ENCODE peak calls at places on chromosomes 2 and 18, in eight cellular contexts. O, S, T, E, I, F, V and N are unnamed samples.

GRCh38 chr2:240351088-240351741 is 84.2 kb upstream of the GPC1 start:
- DNase-seq in S (no peak), V (no peak), T (no peak), I (no peak), F (no peak), E (no peak), O (no peak), N (peak)

GRCh38 chr2:415986-416610 is 128.2 kb upstream of the ALKAL2 start:
- DNase-seq in F (no peak), I (no peak), O (no peak), T (no peak), S (no peak), E (no peak), V (no peak), N (no peak)

GRCh38 chr2:209872675-209873074 is 101.0 kb downstream of the UNC80 start:
- DNase-seq in I (peak), S (peak), E (no peak), T (no peak), O (peak), F (no peak), V (no peak), N (no peak)

GRCh38 chr2:54598347-54599325 is 124.8 kb upstream of the EML6 start:
- DNase-seq in T (no peak), S (no peak), V (no peak), F (peak), O (no peak), E (no peak), I (no peak), N (no peak)

GRCh38 chr2:121826036-121826435 is 70.6 kb downstream of the TSN start:
- DNase-seq in O (no peak), E (no peak), T (no peak), F (no peak), S (no peak), I (no peak), V (no peak), N (no peak)

GRCh38 chr2:73979021-73979420 is 5.7 kb upstream of the TET3 start:
- DNase-seq in T (no peak), V (no peak), S (no peak), O (peak), E (no peak), I (no peak), F (no peak), N (no peak)

GRCh38 chr2:65589667-65590066 is 157.3 kb upstream of the SPRED2 start:
- DNase-seq in F (no peak), I (no peak), O (no peak), T (no peak), S (no peak), E (no peak), V (no peak), N (no peak)

GRCh38 chr2:85702172-85702571 is 8.0 kb downstream of the GNLY start:
- DNase-seq in F (peak), E (no peak), O (peak), I (no peak), S (no peak), T (no peak), V (no peak), N (peak)

GRCh38 chr2:11133238-11133935 is 21.9 kb upstream of the SLC66A3 start:
- DNase-seq in F (no peak), E (no peak), T (no peak), V (no peak), O (no peak), S (peak), I (peak), N (no peak)

GRCh38 chr2:5387421-5387820 is 304.8 kb upstream of the SOX11 start:
- DNase-seq in S (no peak), F (no peak), O (no peak), T (no peak), E (no peak), V (no peak), I (no peak), N (no peak)

GRCh38 chr2:173092844-173093402 is 17.3 kb downstream of the MAP3K20 start:
- DNase-seq in T (no peak), F (no peak), O (no peak), I (no peak), S (no peak), E (no peak), V (no peak), N (no peak)

GRCh38 chr2:62426005-62426912 is 79.7 kb downstream of the TMEM17 start:
- DNase-seq in S (no peak), O (no peak), T (no peak), I (no peak), F (no peak), E (no peak), V (peak), N (no peak)

GRCh38 chr2:228377533-228377932 is 196.0 kb upstream of the SPHKAP start:
- DNase-seq in T (no peak), F (no peak), I (no peak), V (no peak), O (no peak), S (no peak), E (no peak), N (no peak)

GRCh38 chr2:101778102-101778501 is 80.6 kb downstream of the MAP4K4 start:
- DNase-seq in O (no peak), F (no peak), I (no peak), E (no peak), S (no peak), T (no peak), V (no peak), N (no peak)

GRCh38 chr2:21754164-21754788 is 630.5 kb downstream of the TDRD15 start:
- DNase-seq in F (no peak), V (no peak), I (no peak), O (no peak), T (no peak), S (no peak), E (no peak), N (no peak)

GRCh38 chr2:58879834-58880233 is 638.7 kb upstream of the FANCL start:
- DNase-seq in I (no peak), T (no peak), E (no peak), O (no peak), S (no peak), V (no peak), F (no peak), N (no peak)

GRCh38 chr2:202034249-202035088 is 814 bp downstream of the FZD7 start:
- DNase-seq in V (peak), S (peak), F (no peak), I (no peak), O (peak), T (no peak), E (no peak), N (peak)

GRCh38 chr18:34697233-34697632 is 12.9 kb upstream of the DTNA start:
- DNase-seq in T (no peak), F (no peak), O (no peak), V (no peak), S (no peak), E (no peak), I (no peak), N (no peak)

GRCh38 chr18:23156134-23156533 is 20.8 kb downstream of the CABLES1 start:
- DNase-seq in T (no peak), O (no peak), E (no peak), I (no peak), F (no peak), V (no peak), S (no peak), N (no peak)

GRCh38 chr2:30306522-30306921 is 75.2 kb downstream of the LBH start:
- DNase-seq in F (peak), O (no peak), I (no peak), E (no peak), V (no peak), T (no peak), S (no peak), N (peak)

GRCh38 chr18:49023281-49023937 is 72.6 kb upstream of the SMAD7 start:
- DNase-seq in S (no peak), V (no peak), O (no peak), E (no peak), I (peak), F (no peak), T (no peak), N (no peak)

GRCh38 chr2:171248205-171248662 is 87.5 kb upstream of the TLK1 start:
- DNase-seq in S (no peak), E (no peak), T (no peak), V (no peak), I (no peak), O (no peak), F (no peak), N (no peak)

GRCh38 chr18:76399613-76400391 is 95.2 kb downstream of the ZNF516 start:
- DNase-seq in F (no peak), O (no peak), I (no peak), S (peak), E (no peak), V (no peak), T (no peak), N (no peak)

GRCh38 chr2:235860111-235860510 is 308.1 kb downstream of the GBX2 start:
- DNase-seq in I (no peak), E (no peak), V (no peak), T (no peak), S (no peak), O (peak), F (no peak), N (no peak)

GRCh38 chr2:49241506-49241905 is 87.2 kb upstream of the FSHR start:
- DNase-seq in E (no peak), F (peak), S (no peak), T (no peak), I (no peak), O (no peak), V (no peak), N (peak)

GRCh38 chr18:12460874-12461273 is 53.1 kb downstream of the PRELID3A start:
- DNase-seq in S (no peak), O (peak), F (peak), T (no peak), E (no peak), I (no peak), V (no peak), N (peak)

GRCh38 chr2:60961457-60961856 is 56.1 kb upstream of the PEX13 start:
- DNase-seq in I (no peak), E (no peak), S (no peak), T (peak), O (peak), F (peak), V (no peak), N (peak)

GRCh38 chr2:29013046-29013780 is 32.1 kb downstream of the TOGARAM2 start:
- DNase-seq in T (no peak), I (no peak), V (no peak), O (no peak), E (no peak), S (no peak), F (peak), N (no peak)

GRCh38 chr18:31050635-31051034 is 8.1 kb upstream of the DSC3 start:
- DNase-seq in E (no peak), T (no peak), S (no peak), V (no peak), I (no peak), F (no peak), O (no peak), N (no peak)
- TF ChIP-seq CTCF in E (no peak), T (no peak), S (no peak), V (no peak), I (no peak), F (no peak), O (no peak), N (no peak)

GRCh38 chr2:152584301-152584700 is 133.0 kb downstream of the PRPF40A start:
- DNase-seq in O (no peak), V (no peak), S (no peak), F (peak), E (no peak), I (no peak), T (no peak), N (peak)
- H3K4me3 ChIP-seq in O (no peak), V (no peak), S (no peak), F (no peak), E (no peak), I (no peak), T (no peak), N (no peak)

GRCh38 chr2:169693344-169693743 is 861 bp downstream of the CFAP210 start:
- DNase-seq in O (no peak), S (no peak), E (peak), F (no peak), V (no peak), I (no peak), T (no peak), N (peak)
- TF ChIP-seq CTCF in O (no peak), S (peak), E (peak), F (no peak), V (no peak), I (peak), T (no peak), N (peak)

DNA sequence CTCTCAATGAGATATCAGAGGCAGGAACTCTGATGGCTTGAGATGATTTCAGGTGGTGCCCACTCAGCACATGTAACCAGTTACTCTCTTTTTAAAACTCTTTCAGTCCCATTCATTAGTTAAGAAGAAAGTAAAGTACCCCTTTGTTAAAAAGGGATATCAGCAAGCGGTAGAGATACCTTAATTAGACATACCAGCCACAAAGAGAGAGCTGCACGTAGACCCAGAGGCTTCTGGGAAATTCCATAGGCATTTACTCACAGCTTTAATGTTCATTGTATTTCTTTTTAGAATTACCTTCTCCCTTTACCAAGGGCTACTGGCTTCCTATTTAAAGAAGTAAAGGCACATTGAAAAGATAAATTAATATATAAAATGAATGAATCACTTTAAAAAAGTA is 63.3 kb downstream of the LYPD6B start:
- DNase-seq in I (no peak), O (no peak), T (no peak), S (no peak), E (no peak), V (no peak), F (no peak), N (no peak)
- H3K4me3 ChIP-seq in I (no peak), O (no peak), T (no peak), S (no peak), E (no peak), V (no peak), F (no peak), N (no peak)